ENCODE peak calls at places on chromosome 9, in seven cellular contexts. N is caudate nucleus, Y is adrenal gland, E is colonic mucosa, P is heart left ventricle, C is body of pancreas, O is PC-3. D is an unnamed sample.

GRCh38 chr9:16252631-16253030 is 617.8 kb downstream of the BNC2 start:
- DNase-seq in N (no peak), Y (no peak), E (no peak), P (no peak), C (no peak), O (peak), D (no peak)

GRCh38 chr9:128092199-128092977 is 24.4 kb downstream of the SLC25A25 start:
- DNase-seq in N (no peak), Y (no peak), E (no peak), P (no peak), C (no peak), O (no peak), D (no peak)

GRCh38 chr9:85524531-85524930 is 217.2 kb downstream of the AGTPBP1 start:
- DNase-seq in N (no peak), Y (no peak), E (no peak), P (no peak), C (no peak), O (no peak), D (no peak)

GRCh38 chr9:17318821-17319320 is 184.0 kb downstream of the CNTLN start:
- DNase-seq in N (no peak), Y (no peak), E (no peak), P (no peak), C (no peak), O (no peak), D (no peak)

GRCh38 chr9:3403315-3403714 is 122.5 kb downstream of the RFX3 start:
- DNase-seq in N (no peak), Y (no peak), E (no peak), P (no peak), C (no peak), O (no peak), D (no peak)

GRCh38 chr9:120619751-120620655 is 40.0 kb upstream of the CDK5RAP2 start:
- DNase-seq in N (peak), Y (peak), E (peak), P (peak), C (peak), O (peak), D (no peak)

GRCh38 chr9:35510745-35511428 is 21.0 kb downstream of the RUSC2 start:
- DNase-seq in N (no peak), Y (peak), E (peak), P (peak), C (peak), O (peak), D (no peak)

GRCh38 chr9:123933401-123933800 is 3.5 kb upstream of the DENND1A start:
- DNase-seq in N (no peak), Y (no peak), E (no peak), P (no peak), C (no peak), O (peak), D (peak)

GRCh38 chr9:116525611-116526010 is 161.5 kb upstream of the TRIM32 start:
- DNase-seq in N (no peak), Y (no peak), E (no peak), P (no peak), C (no peak), O (no peak), D (no peak)

GRCh38 chr9:130825051-130825651 is 9.9 kb upstream of the ABL1 start:
- DNase-seq in N (no peak), Y (no peak), E (peak), P (no peak), C (no peak), O (peak), D (no peak)

GRCh38 chr9:89428901-89429890 is 68.7 kb downstream of the SEMA4D start:
- DNase-seq in N (no peak), Y (no peak), E (no peak), P (no peak), C (no peak), O (no peak), D (peak)

DNA sequence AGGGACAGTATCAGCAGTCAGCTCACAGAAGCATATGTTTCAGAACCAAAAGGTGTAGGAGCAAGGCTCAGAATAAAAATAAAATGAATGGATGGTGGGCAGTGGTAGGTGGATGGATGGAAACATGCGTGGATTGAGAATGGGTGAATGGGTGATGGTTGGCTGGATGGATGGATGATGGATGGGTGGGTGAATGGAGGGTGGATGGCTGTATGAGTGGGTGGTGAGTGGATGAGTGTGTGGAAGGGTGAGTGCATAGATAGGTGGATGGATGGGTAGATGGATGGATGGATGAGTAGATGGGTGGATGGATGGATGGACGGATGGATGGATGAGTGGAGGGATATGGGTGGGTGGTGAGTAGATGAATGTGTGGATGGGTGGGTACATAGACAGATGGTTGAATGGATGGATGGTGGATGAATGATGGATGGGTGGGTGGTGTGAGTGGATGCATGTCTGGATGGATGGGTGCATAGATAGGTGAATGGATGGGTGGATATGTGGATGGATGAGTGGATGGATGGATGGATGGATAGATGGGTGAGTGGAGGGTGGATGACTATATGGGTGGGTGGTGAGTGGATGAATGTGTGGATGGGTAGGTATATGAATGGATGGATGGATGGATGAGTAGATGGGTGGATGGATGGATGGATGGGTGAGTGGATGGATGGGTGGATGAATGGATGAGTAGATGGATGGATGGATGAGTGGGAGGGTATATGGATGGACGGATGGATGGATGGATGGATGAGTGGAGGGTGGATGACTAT is 164.2 kb downstream of the C9orf50 start:
- DNase-seq in N (no peak), Y (no peak), E (no peak), P (no peak), C (no peak), O (no peak), D (no peak)
- H3K27ac ChIP-seq in N (no peak), Y (no peak), E (no peak), P (no peak), C (no peak), O (no peak), D (no peak)

GRCh38 chr9:129629251-129629650 is 3.3 kb downstream of the NTMT1 start:
- DNase-seq in N (no peak), Y (no peak), E (no peak), P (no peak), C (no peak), O (no peak), D (no peak)
- H3K27ac ChIP-seq in N (no peak), Y (peak), E (no peak), P (no peak), C (no peak), O (no peak), D (no peak)

DNA sequence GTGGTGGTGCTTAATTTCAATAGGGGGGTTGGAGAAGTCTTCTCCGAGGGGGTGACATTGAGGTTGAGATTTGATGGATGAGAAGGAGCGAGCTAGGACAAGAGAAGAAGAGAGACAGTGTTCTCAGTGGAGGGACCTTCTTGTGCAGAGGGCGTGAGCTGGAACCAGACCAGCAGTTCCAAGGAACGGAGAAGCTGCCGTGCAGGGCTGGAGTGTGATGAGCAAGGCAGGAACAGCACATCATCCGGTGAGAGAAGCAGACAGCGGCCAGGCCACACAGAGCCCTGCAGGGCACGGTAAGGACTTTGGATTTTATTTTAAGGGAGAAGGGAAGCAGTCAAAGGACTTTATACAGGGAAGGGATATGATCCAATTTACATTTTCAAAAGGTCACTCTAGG is 206.9 kb downstream of the MELK start:
- DNase-seq in N (no peak), Y (no peak), E (no peak), P (no peak), C (no peak), O (no peak), D (no peak)
- H3K27ac ChIP-seq in N (no peak), Y (no peak), E (no peak), P (no peak), C (no peak), O (no peak), D (no peak)

GRCh38 chr9:129679537-129679936 is 14.1 kb downstream of the PRRX2 start:
- DNase-seq in N (no peak), Y (no peak), E (no peak), P (no peak), C (no peak), O (no peak), D (no peak)

GRCh38 chr9:129676970-129677369 is 11.5 kb downstream of the PRRX2 start:
- DNase-seq in N (no peak), Y (no peak), E (no peak), P (no peak), C (no peak), O (no peak), D (no peak)

GRCh38 chr9:129676287-129676686 is 10.8 kb downstream of the PRRX2 start:
- DNase-seq in N (no peak), Y (no peak), E (no peak), P (no peak), C (no peak), O (no peak), D (no peak)

GRCh38 chr9:129677456-129677855 is 12.0 kb downstream of the PRRX2 start:
- DNase-seq in N (no peak), Y (no peak), E (no peak), P (no peak), C (no peak), O (no peak), D (no peak)

DNA sequence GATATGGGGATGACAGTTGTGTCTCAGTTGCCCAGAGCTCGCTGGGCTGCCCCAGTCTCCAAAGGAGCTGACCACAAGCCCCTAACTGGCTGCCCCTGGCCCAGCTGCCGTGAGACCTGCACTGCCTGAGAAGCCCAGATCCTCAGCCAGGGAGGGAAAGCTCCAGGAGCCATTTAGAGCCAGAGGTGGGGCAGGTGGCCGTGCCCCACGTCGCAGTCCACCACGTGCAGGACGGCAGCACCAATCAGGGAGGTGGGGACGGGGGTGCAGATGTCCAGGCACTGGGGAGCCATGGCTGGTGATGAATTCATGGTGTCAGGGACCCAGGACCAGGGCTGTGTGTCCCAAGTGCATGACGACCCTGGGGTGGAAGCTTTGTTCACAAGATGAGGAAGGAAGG is 13.4 kb downstream of the PRRX2 start:
- DNase-seq in N (no peak), Y (no peak), E (no peak), P (no peak), C (no peak), O (no peak), D (no peak)
- H3K27ac ChIP-seq in N (no peak), Y (no peak), E (no peak), P (no peak), C (no peak), O (no peak), D (no peak)

DNA sequence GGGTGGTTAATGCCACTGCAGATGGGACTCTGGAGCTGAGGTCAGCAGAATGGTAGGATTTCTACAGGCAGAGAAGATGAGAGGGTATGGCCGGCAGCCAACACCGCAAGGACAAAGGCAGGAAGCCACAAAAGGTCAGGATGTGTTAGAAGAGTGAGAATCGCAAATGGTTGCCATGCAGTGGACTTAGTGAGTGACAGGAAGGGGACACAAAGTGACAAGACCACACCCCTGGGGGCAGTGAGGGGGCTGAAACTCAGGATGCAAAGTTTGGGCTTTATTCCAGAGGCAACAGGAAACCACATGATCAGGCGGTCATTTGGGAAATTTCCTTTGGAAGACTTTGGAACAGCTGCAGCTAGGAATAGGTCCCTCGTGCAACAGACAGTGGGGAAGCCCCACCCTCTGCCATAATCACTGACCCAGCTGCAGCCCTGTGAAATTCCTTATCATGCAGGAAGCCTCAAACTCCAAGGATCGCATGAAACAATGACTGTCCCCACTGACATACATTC is 14.2 kb upstream of the CCDC180 start:
- DNase-seq in N (no peak), Y (peak), E (no peak), P (peak), C (no peak), O (peak), D (no peak)
- H3K27ac ChIP-seq in N (no peak), Y (peak), E (no peak), P (peak), C (no peak), O (no peak), D (no peak)

DNA sequence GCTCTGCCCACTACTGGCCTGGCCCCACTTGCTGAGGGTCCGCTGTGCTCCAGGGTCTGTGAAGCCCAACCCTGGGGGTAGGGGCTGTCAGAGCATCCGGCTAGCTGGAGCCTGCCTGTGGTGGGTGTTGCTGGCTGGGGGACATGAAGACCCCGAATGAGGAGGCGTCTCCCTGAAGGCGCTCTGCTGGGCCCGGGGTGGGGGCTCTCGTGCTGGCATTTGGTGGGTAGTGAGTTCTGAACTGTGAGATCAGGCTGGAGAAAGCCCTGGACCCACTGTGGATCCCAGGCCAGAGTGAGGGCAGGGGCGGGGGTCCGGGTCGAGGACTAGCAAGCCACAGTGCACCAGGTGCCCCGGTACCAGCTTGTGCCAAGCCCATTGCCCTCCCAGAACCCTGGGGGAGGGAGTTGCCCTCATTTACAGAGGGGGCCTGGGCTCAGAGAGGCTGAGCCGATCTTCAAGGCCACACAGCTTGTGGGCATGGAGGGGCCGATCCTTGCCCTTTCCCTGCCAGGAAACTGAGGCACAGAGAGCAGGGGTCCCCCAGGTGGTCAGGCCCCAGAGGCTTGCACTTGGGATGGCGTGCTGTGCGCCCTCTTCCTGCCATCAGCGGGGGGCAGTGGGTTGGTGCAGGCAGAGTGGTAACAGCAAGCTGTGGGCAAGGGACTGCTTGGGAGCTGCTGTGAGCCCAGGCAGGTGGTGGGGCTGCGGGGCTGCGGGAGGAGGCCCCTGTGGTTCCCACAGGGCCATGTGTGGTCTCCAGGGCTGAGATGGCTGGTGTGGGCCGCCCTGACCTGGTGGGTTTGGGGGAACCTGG is 15.9 kb downstream of the RXRA start:
- DNase-seq in N (no peak), Y (no peak), E (no peak), P (no peak), C (no peak), O (no peak), D (no peak)
- H3K27ac ChIP-seq in N (peak), Y (peak), E (peak), P (peak), C (peak), O (no peak), D (peak)

D was measured in Peyer's patch.